ENCODE peak calls at places on chromosomes 16 and 17, in seven cellular contexts. One of them, this sample, is unnamed.

GRCh38 chr17:44350733-44351226 is 5.7 kb downstream of the GRN start:
- DNase-seq in NCI-H1092: peak; percentile 51
- DNase-seq in EL: peak; percentile 59
- DNase-seq in nucleus accumbens: peak; percentile 48
- DNase-seq in BE2C: peak; percentile 87
- DNase-seq in WTC11: peak; percentile 82
- DNase-seq in renal cortical epithelial cell: peak; percentile 33
- DNase-seq in this sample: no peak

GRCh38 chr17:65489413-65490170 is 71.9 kb downstream of the AXIN2 start:
- DNase-seq in NCI-H1092: no peak
- DNase-seq in EL: no peak
- DNase-seq in nucleus accumbens: no peak
- DNase-seq in BE2C: no peak
- DNase-seq in WTC11: no peak
- DNase-seq in renal cortical epithelial cell: no peak
- DNase-seq in this sample: no peak

GRCh38 chr16:15775663-15776304 is 81.0 kb downstream of the MYH11 start:
- DNase-seq in NCI-H1092: no peak
- DNase-seq in EL: peak; percentile 29
- DNase-seq in nucleus accumbens: no peak
- DNase-seq in BE2C: no peak
- DNase-seq in WTC11: no peak
- DNase-seq in renal cortical epithelial cell: no peak
- DNase-seq in this sample: no peak

GRCh38 chr16:56451753-56452689 is 667 bp downstream of the OGFOD1 start:
- DNase-seq in NCI-H1092: peak; percentile 8
- DNase-seq in EL: peak; percentile 40
- DNase-seq in nucleus accumbens: no peak
- DNase-seq in BE2C: peak; percentile 65
- DNase-seq in WTC11: no peak
- DNase-seq in renal cortical epithelial cell: peak; percentile 47
- DNase-seq in this sample: peak; percentile 32

GRCh38 chr16:10646228-10646580 is 48.5 kb downstream of the TEKT5 start:
- DNase-seq in NCI-H1092: no peak
- DNase-seq in EL: no peak
- DNase-seq in nucleus accumbens: no peak
- DNase-seq in BE2C: no peak
- DNase-seq in WTC11: no peak
- DNase-seq in renal cortical epithelial cell: peak; percentile 33
- DNase-seq in this sample: no peak

GRCh38 chr17:79922161-79922569 is 82.9 kb upstream of the CBX4 start:
- DNase-seq in NCI-H1092: no peak
- DNase-seq in EL: no peak
- DNase-seq in nucleus accumbens: no peak
- DNase-seq in BE2C: no peak
- DNase-seq in WTC11: no peak
- DNase-seq in renal cortical epithelial cell: no peak
- DNase-seq in this sample: no peak

GRCh38 chr17:66841328-66841727 is 6.4 kb downstream of the CACNG5 start:
- DNase-seq in NCI-H1092: no peak
- DNase-seq in EL: no peak
- DNase-seq in nucleus accumbens: no peak
- DNase-seq in BE2C: no peak
- DNase-seq in WTC11: no peak
- DNase-seq in renal cortical epithelial cell: no peak
- DNase-seq in this sample: no peak

GRCh38 chr17:79942591-79943353 is 92.9 kb downstream of the TBC1D16 start:
- DNase-seq in NCI-H1092: no peak
- DNase-seq in EL: peak; percentile 77
- DNase-seq in nucleus accumbens: no peak
- DNase-seq in BE2C: peak; percentile 4
- DNase-seq in WTC11: peak; percentile 7
- DNase-seq in renal cortical epithelial cell: peak; percentile 29
- DNase-seq in this sample: no peak

GRCh38 chr17:7405882-7406825 is 1.5 kb upstream of the NLGN2 start:
- DNase-seq in NCI-H1092: no peak
- DNase-seq in EL: no peak
- DNase-seq in nucleus accumbens: no peak
- DNase-seq in BE2C: no peak
- DNase-seq in WTC11: no peak
- DNase-seq in renal cortical epithelial cell: no peak
- DNase-seq in this sample: no peak

GRCh38 chr16:75424096-75424762 is 9.1 kb downstream of the CFDP1 start:
- DNase-seq in NCI-H1092: no peak
- DNase-seq in EL: no peak
- DNase-seq in nucleus accumbens: no peak
- DNase-seq in BE2C: no peak
- DNase-seq in WTC11: no peak
- DNase-seq in renal cortical epithelial cell: peak; percentile 78
- DNase-seq in this sample: no peak

GRCh38 chr17:29051194-29051593 is 8.3 kb downstream of the PIPOX start:
- DNase-seq in NCI-H1092: no peak
- DNase-seq in EL: no peak
- DNase-seq in nucleus accumbens: no peak
- DNase-seq in BE2C: no peak
- DNase-seq in WTC11: no peak
- DNase-seq in renal cortical epithelial cell: no peak
- DNase-seq in this sample: no peak

GRCh38 chr17:49235896-49236295 is 5.3 kb upstream of the PHOSPHO1 start:
- DNase-seq in NCI-H1092: no peak
- DNase-seq in EL: no peak
- DNase-seq in nucleus accumbens: no peak
- DNase-seq in BE2C: no peak
- DNase-seq in WTC11: no peak
- DNase-seq in renal cortical epithelial cell: no peak
- DNase-seq in this sample: no peak

GRCh38 chr17:78174332-78174869 is 6.0 kb downstream of the SYNGR2 start:
- DNase-seq in NCI-H1092: no peak
- DNase-seq in EL: no peak
- DNase-seq in nucleus accumbens: peak; percentile 79
- DNase-seq in BE2C: no peak
- DNase-seq in WTC11: no peak
- DNase-seq in renal cortical epithelial cell: no peak
- DNase-seq in this sample: no peak

GRCh38 chr17:35735036-35735805 is 3.8 kb downstream of the RASL10B start:
- DNase-seq in NCI-H1092: no peak
- DNase-seq in EL: no peak
- DNase-seq in nucleus accumbens: no peak
- DNase-seq in BE2C: no peak
- DNase-seq in WTC11: no peak
- DNase-seq in renal cortical epithelial cell: no peak
- DNase-seq in this sample: no peak